ENCODE peak calls at places on chromosomes 6 and 20, in five cellular contexts. F, C, H, N and X are unnamed samples.

GRCh38 chr6:22194188-22194921 is 102.5 kb downstream of the PRL start:
- DNase-seq in F (no peak), C (no peak), H (no peak), N (no peak), X (no peak)

GRCh38 chr20:62208805-62209755 is 11.0 kb downstream of the HRH3 start:
- DNase-seq in F (no peak), C (no peak), H (no peak), N (no peak), X (peak; percentile 33)

GRCh38 chr20:54197621-54198604 is 10.0 kb upstream of the PFDN4 start:
- DNase-seq in F (no peak), C (peak; percentile 35), H (no peak), N (no peak), X (peak; percentile 40)

GRCh38 chr6:92777146-92777740 is 642.1 kb downstream of the EPHA7 start:
- DNase-seq in F (peak; percentile 51), C (no peak), H (no peak), N (peak; percentile 39), X (no peak)

GRCh38 chr20:41869261-41869660 is 251.1 kb upstream of the CHD6 start:
- DNase-seq in F (no peak), C (no peak), H (no peak), N (no peak), X (no peak)

GRCh38 chr6:158835616-158836221 is 16.6 kb upstream of the EZR start:
- DNase-seq in F (no peak), C (peak; percentile 82), H (no peak), N (no peak), X (peak; percentile 11)

GRCh38 chr20:37245671-37246237 is 15.9 kb downstream of the GHRH start:
- DNase-seq in F (no peak), C (no peak), H (no peak), N (no peak), X (no peak)

GRCh38 chr20:56440346-56441007 is 27.9 kb upstream of the RTF2 start:
- DNase-seq in F (peak; percentile 37), C (peak; percentile 38), H (no peak), N (no peak), X (no peak)

GRCh38 chr6:156658186-156658585 is 119.0 kb upstream of the ARID1B start:
- DNase-seq in F (no peak), C (no peak), H (no peak), N (peak; percentile 15), X (peak; percentile 82)

GRCh38 chr20:49938173-49939163 is 2.3 kb downstream of the RNF114 start:
- DNase-seq in F (peak; percentile 71), C (peak; percentile 71), H (no peak), N (peak; percentile 49), X (no peak)

GRCh38 chr6:47854996-47855395 is 73.2 kb downstream of the OPN5 start:
- DNase-seq in F (no peak), C (no peak), H (no peak), N (no peak), X (no peak)

GRCh38 chr6:11918021-11918738 is 93.9 kb upstream of the HIVEP1 start:
- DNase-seq in F (peak; percentile 95), C (no peak), H (no peak), N (peak; percentile 64), X (peak; percentile 47)

GRCh38 chr6:80607814-80608391 is 501.4 kb downstream of the BCKDHB start:
- DNase-seq in F (peak; percentile 91), C (no peak), H (no peak), N (no peak), X (peak; percentile 85)

GRCh38 chr6:38012573-38012972 is 193.0 kb downstream of the ZFAND3 start:
- DNase-seq in F (peak; percentile 65), C (peak; percentile 20), H (no peak), N (peak; percentile 55), X (peak; percentile 17)

DNA sequence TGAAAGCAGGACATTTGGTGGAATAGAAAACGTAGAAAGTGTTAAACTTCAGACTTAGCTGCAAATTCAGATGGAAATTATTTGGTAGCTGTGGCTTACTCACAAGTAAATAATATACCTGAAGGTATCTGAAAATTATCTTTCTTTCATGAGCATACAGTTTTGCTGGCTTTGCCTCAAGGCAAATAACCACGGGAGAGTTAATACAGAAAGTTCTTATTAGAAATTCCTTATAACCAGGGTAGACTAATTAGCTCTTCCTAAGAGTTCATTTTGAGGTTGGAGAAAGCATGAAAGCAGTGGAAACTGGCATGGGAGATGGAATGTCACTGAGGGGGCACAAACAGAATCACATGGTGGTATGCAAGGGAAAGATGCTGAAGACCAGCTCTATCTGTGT is 217.5 kb downstream of the CD83 start:
- DNase-seq in F (no peak), C (no peak), H (no peak), N (no peak), X (no peak)
- H3K9me3 ChIP-seq in F (no peaks in the 10 kb centered on the region), C (no peaks in the 10 kb centered on the region), H (no peaks in the 10 kb centered on the region), N (no peaks in the 10 kb centered on the region), X (no peaks in the 10 kb centered on the region)

GRCh38 chr20:44621325-44621724 is 30.2 kb downstream of the ADA start:
- DNase-seq in F (no peak), C (no peak), H (no peak), N (no peak), X (no peak)

GRCh38 chr20:44618318-44618731 is 33.2 kb downstream of the ADA start:
- DNase-seq in F (no peak), C (peak; percentile 52), H (no peak), N (no peak), X (no peak)

GRCh38 chr20:44621939-44622338 is 29.6 kb downstream of the ADA start:
- DNase-seq in F (no peak), C (no peak), H (no peak), N (no peak), X (no peak)

GRCh38 chr20:44619294-44619693 is 32.2 kb downstream of the ADA start:
- DNase-seq in F (no peak), C (no peak), H (no peak), N (no peak), X (no peak)

GRCh38 chr20:44620030-44620429 is 31.5 kb downstream of the ADA start:
- DNase-seq in F (no peak), C (no peak), H (no peak), N (no peak), X (no peak)
- H3K9me3 ChIP-seq in F (peaks cover 8% of the 10 kb centered on the region), C (no peaks in the 10 kb centered on the region), H (no peaks in the 10 kb centered on the region), N (no peaks in the 10 kb centered on the region), X (peaks cover 6% of the 10 kb centered on the region)

GRCh38 chr6:2324166-2324953 is 79.0 kb upstream of the GMDS start:
- DNase-seq in F (no peak), C (no peak), H (no peak), N (no peak), X (no peak)

DNA sequence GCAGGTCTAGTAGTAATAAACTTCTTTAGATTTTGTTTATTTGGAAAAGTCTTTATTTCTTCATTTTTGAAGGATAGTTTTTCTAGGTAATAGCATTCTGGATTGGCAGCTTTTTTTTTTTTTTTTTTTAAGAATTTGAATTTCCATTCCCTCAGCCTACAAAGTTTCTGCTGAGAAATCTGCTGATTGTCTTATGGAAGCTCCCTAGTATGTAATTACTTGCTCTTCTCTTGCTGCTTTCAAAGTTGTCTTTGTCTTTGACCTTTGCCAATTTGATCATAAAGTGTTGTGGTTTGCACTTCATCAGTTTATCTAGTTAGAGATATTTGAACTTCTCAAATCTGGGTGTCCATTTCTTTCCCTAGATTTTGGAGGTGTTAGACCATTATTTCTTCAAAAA is 82.2 kb upstream of the GMDS start:
- DNase-seq in F (no peak), C (no peak), H (no peak), N (no peak), X (no peak)
- H3K9me3 ChIP-seq in F (peaks cover 50% of the 10 kb centered on the region), C (no peaks in the 10 kb centered on the region), H (peaks cover 2% of the 10 kb centered on the region), N (no peaks in the 10 kb centered on the region), X (peaks cover 3% of the 10 kb centered on the region)

GRCh38 chr6:169417101-169417500 is 163.5 kb upstream of the THBS2 start:
- DNase-seq in F (no peak), C (no peak), H (no peak), N (no peak), X (no peak)

GRCh38 chr6:169415179-169415578 is 161.5 kb upstream of the THBS2 start:
- DNase-seq in F (peak; percentile 3), C (no peak), H (no peak), N (no peak), X (no peak)

GRCh38 chr6:169420912-169421543 is 167.4 kb upstream of the THBS2 start:
- DNase-seq in F (peak; percentile 3), C (peak; percentile 56), H (no peak), N (no peak), X (no peak)

GRCh38 chr6:169411722-169412121 is 158.1 kb upstream of the THBS2 start:
- DNase-seq in F (no peak), C (no peak), H (no peak), N (no peak), X (no peak)

GRCh38 chr6:169416249-169416648 is 162.6 kb upstream of the THBS2 start:
- DNase-seq in F (no peak), C (no peak), H (no peak), N (no peak), X (no peak)
- H3K9me3 ChIP-seq in F (peaks cover 47% of the 10 kb centered on the region), C (no peaks in the 10 kb centered on the region), H (no peaks in the 10 kb centered on the region), N (no peaks in the 10 kb centered on the region), X (peaks cover 14% of the 10 kb centered on the region)

GRCh38 chr6:139201378-139201777 is 66.5 kb downstream of the HECA start:
- DNase-seq in F (no peak), C (no peak), H (no peak), N (no peak), X (no peak)

GRCh38 chr6:139205843-139206242 is 71.0 kb downstream of the HECA start:
- DNase-seq in F (no peak), C (no peak), H (no peak), N (no peak), X (no peak)

DNA sequence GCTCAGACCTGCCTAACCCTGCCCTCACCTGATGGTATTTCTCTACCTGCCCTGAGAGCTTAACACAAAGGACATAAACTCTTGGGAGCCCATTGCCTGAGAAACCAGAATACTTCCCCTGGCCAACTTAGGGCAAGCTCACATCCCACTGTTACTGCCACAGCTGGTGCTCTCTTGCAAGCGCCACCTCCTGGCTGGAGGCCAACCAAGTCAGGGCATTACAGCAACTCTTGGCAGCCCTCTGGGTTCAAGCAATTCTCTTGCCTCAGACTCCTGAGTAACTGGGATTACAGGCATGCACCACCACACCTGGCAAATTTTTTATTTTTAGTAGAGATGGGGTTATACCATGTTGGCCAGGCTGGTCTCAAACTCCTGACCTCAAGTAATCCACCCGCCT is 70.1 kb downstream of the HECA start:
- DNase-seq in F (no peak), C (no peak), H (no peak), N (no peak), X (no peak)
- H3K9me3 ChIP-seq in F (peaks cover 30% of the 10 kb centered on the region), C (no peaks in the 10 kb centered on the region), H (no peaks in the 10 kb centered on the region), N (no peaks in the 10 kb centered on the region), X (peaks cover 8% of the 10 kb centered on the region)

GRCh38 chr20:29497261-29497671 is 1760.2 kb upstream of the DEFB115 start:
- DNase-seq in F (no peak), C (peak; percentile 1), H (no peak), N (no peak), X (no peak)
- H3K9me3 ChIP-seq in F (peaks cover 3% of the 10 kb centered on the region), C (no peaks in the 10 kb centered on the region), H (no peaks in the 10 kb centered on the region), N (peaks cover 5% of the 10 kb centered on the region), X (no peaks in the 10 kb centered on the region)